ENCODE peak calls at places on chromosomes 6 and 20, in four cellular contexts. W, Q, D and T are unnamed samples.

GRCh38 chr6:10719386-10720228 is 3.3 kb upstream of the TMEM14C start:
- DNase-seq in W (no peak), Q (peak), D (peak), T (peak)

GRCh38 chr20:51366155-51366886 is 176.2 kb downstream of the NFATC2 start:
- DNase-seq in W (no peak), Q (peak), D (peak), T (peak)

GRCh38 chr20:22509090-22509938 is 75.1 kb downstream of the FOXA2 start:
- DNase-seq in W (no peak), Q (no peak), D (no peak), T (no peak)

GRCh38 chr6:113184291-113184690 is 672.9 kb upstream of the MARCKS start:
- DNase-seq in W (no peak), Q (peak), D (peak), T (peak)

GRCh38 chr6:26092443-26092842 is 5.2 kb downstream of the HFE start:
- DNase-seq in W (no peak), Q (no peak), D (no peak), T (no peak)

GRCh38 chr6:161407581-161407980 is 133.7 kb upstream of the AGPAT4 start:
- DNase-seq in W (no peak), Q (peak), D (peak), T (peak)

GRCh38 chr20:10185741-10186558 is 32.7 kb upstream of the SNAP25 start:
- DNase-seq in W (peak), Q (no peak), D (peak), T (peak)

GRCh38 chr6:144190593-144190992 is 40.3 kb downstream of the STX11 start:
- DNase-seq in W (no peak), Q (peak), D (peak), T (peak)

GRCh38 chr6:25866011-25866410 is 8.0 kb downstream of the SLC17A3 start:
- DNase-seq in W (no peak), Q (no peak), D (no peak), T (no peak)

GRCh38 chr20:54340667-54341081 is 132.8 kb downstream of the PFDN4 start:
- DNase-seq in W (no peak), Q (peak), D (peak), T (peak)

GRCh38 chr20:17843246-17844132 is 125.1 kb downstream of the SNX5 start:
- DNase-seq in W (no peak), Q (peak), D (peak), T (peak)

GRCh38 chr6:31158863-31159855 is 770 bp downstream of the TCF19 start:
- DNase-seq in W (no peak), Q (peak), D (peak), T (no peak)

GRCh38 chr20:41095110-41095969 is 42.0 kb upstream of the PLCG1 start:
- DNase-seq in W (peak), Q (peak), D (peak), T (peak)

GRCh38 chr20:32141465-32141980 is 32.0 kb downstream of the TM9SF4 start:
- DNase-seq in W (no peak), Q (no peak), D (no peak), T (no peak)

GRCh38 chr20:20130399-20130798 is 78.1 kb downstream of the CFAP61 start:
- DNase-seq in W (no peak), Q (peak), D (peak), T (peak)

GRCh38 chr6:28218312-28219248 is 6.5 kb upstream of the ZSCAN9 start:
- DNase-seq in W (peak), Q (peak), D (peak), T (peak)

GRCh38 chr6:137471497-137471896 is 22.7 kb downstream of the OLIG3 start:
- DNase-seq in W (peak), Q (no peak), D (no peak), T (no peak)

GRCh38 chr6:3789018-3789895 is 37.7 kb upstream of the PXDC1 start:
- DNase-seq in W (no peak), Q (peak), D (no peak), T (peak)

GRCh38 chr6:142842423-142843261 is 102.3 kb downstream of the HIVEP2 start:
- DNase-seq in W (no peak), Q (peak), D (peak), T (peak)

GRCh38 chr6:41373919-41374617 is 38.7 kb downstream of the NCR2 start:
- DNase-seq in W (no peak), Q (peak), D (peak), T (no peak)

GRCh38 chr20:62149532-62150235 is 6.1 kb downstream of the SS18L1 start:
- DNase-seq in W (peak), Q (peak), D (no peak), T (peak)